ENCODE peak calls at places on chromosomes 4 and X, in four cellular contexts. N is AG04450, Q is GM06990, X is right atrium auricular region. D is an unnamed sample.

GRCh38 chrX:1526565-1526964 is 10.4 kb downstream of the P2RY8 start:
- DNase-seq in N (no peak), Q (no peak), X (no peak), D (no peak)

GRCh38 chrX:54076903-54077302 is 32.6 kb upstream of the PHF8 start:
- DNase-seq in N (peak; percentile 15), Q (no peak), X (no peak), D (no peak)

GRCh38 chr4:111849726-111850284 is 295.4 kb upstream of the FAM241A start:
- DNase-seq in N (no peak), Q (no peak), X (no peak), D (no peak)

GRCh38 chr4:4455199-4455865 is 68.4 kb downstream of the NSG1 start:
- DNase-seq in N (no peak), Q (no peak), X (no peak), D (peak; percentile 24)

GRCh38 chr4:186161138-186161537 is 30.2 kb upstream of the CYP4V2 start:
- DNase-seq in N (no peak), Q (no peak), X (no peak), D (peak; percentile 85)

GRCh38 chrX:65635371-65635770 is 32.1 kb upstream of the MSN start:
- DNase-seq in N (no peak), Q (no peak), X (no peak), D (no peak)

GRCh38 chrX:139126493-139126892 is 404.0 kb upstream of the F9 start:
- DNase-seq in N (no peak), Q (no peak), X (no peak), D (peak; percentile 4)

GRCh38 chrX:769796-770195 is 139.2 kb downstream of the SHOX start:
- DNase-seq in N (no peak), Q (no peak), X (no peak), D (no peak)

GRCh38 chr4:12123709-12124108 is 695.0 kb upstream of the HS3ST1 start:
- DNase-seq in N (no peak), Q (no peak), X (no peak), D (no peak)

GRCh38 chrX:129980043-129980442 is 2.4 kb upstream of the BCORL1 start:
- DNase-seq in N (no peak), Q (peak; percentile 23), X (no peak), D (no peak)

GRCh38 chrX:4935846-4936245 is 1222.4 kb upstream of the PRKX start:
- DNase-seq in N (no peak), Q (peak; percentile 5), X (no peak), D (no peak)

GRCh38 chr4:1567519-1567807 is 116.7 kb downstream of the FAM53A start:
- DNase-seq in N (no peak), Q (no peak), X (no peak), D (no peak)

GRCh38 chrX:43973249-43973672 is at the start of gene NDP:
- DNase-seq in N (no peak), Q (no peak), X (no peak), D (no peak)

GRCh38 chrX:41180194-41180902 is 95.1 kb downstream of the USP9X start:
- DNase-seq in N (peak; percentile 10), Q (peak; percentile 26), X (peak; percentile 62), D (peak; percentile 49)

GRCh38 chr4:53089940-53090729 is 228.0 kb downstream of the RASL11B start:
- DNase-seq in N (no peak), Q (no peak), X (no peak), D (no peak)

GRCh38 chr4:86934147-86934771 is 552 bp upstream of the AFF1 start:
- DNase-seq in N (no peak), Q (no peak), X (no peak), D (no peak)

GRCh38 chr4:26864904-26865303 is 4.3 kb downstream of the STIM2 start:
- DNase-seq in N (no peak), Q (no peak), X (no peak), D (no peak)

GRCh38 chr4:180281726-180282125 is 1961.5 kb upstream of the TENM3 start:
- DNase-seq in N (no peak), Q (no peak), X (no peak), D (no peak)

GRCh38 chrX:120264315-120264714 is 13.7 kb downstream of the ZBTB33 start:
- DNase-seq in N (no peak), Q (no peak), X (no peak), D (no peak)

GRCh38 chr4:185304944-185305690 is 90.6 kb downstream of the LRP2BP start:
- DNase-seq in N (no peak), Q (peak; percentile 68), X (no peak), D (peak; percentile 71)

GRCh38 chrX:65203545-65203944 is 227.3 kb upstream of the ZC4H2 start:
- DNase-seq in N (no peak), Q (no peak), X (no peak), D (no peak)

GRCh38 chr4:159946983-159947645 is 844.2 kb downstream of the RAPGEF2 start:
- DNase-seq in N (no peak), Q (no peak), X (no peak), D (peak; percentile 13)

GRCh38 chrX:153551135-153551534 is 33.7 kb downstream of the ATP2B3 start:
- DNase-seq in N (no peak), Q (no peak), X (no peak), D (no peak)

GRCh38 chr4:124642846-124643245 is 69.7 kb downstream of the ANKRD50 start:
- DNase-seq in N (no peak), Q (no peak), X (no peak), D (no peak)

GRCh38 chr4:150794706-150795105 is 212.8 kb downstream of the MAB21L2 start:
- DNase-seq in N (no peak), Q (no peak), X (no peak), D (no peak)

GRCh38 chr4:150801833-150802232 is 213.3 kb downstream of the LRBA start:
- DNase-seq in N (no peak), Q (no peak), X (no peak), D (no peak)

GRCh38 chr4:150799207-150799606 is 215.9 kb downstream of the LRBA start:
- DNase-seq in N (no peak), Q (no peak), X (no peak), D (no peak)
- TF ChIP-seq CTCF in N (peak; percentile 32), Q (no peak), X (no peak), D (no peak)

GRCh38 chr4:77072195-77072753 is 3.5 kb downstream of the CCNI start:
- DNase-seq in N (no peak), Q (no peak), X (no peak), D (no peak)

GRCh38 chr4:77075869-77076801 is at the start of gene CCNI:
- DNase-seq in N (peak; percentile 96), Q (peak; percentile 99), X (peak; percentile 96), D (peak; percentile 92)

GRCh38 chr4:77073981-77074865 is 1.6 kb downstream of the CCNI start:
- DNase-seq in N (no peak), Q (no peak), X (no peak), D (no peak)

GRCh38 chr4:77074961-77075855 is 581 bp downstream of the CCNI start:
- DNase-seq in N (no peak), Q (peak; percentile 88), X (peak; percentile 76), D (peak; percentile 53)

GRCh38 chr4:77073106-77073858 is 2.5 kb downstream of the CCNI start:
- DNase-seq in N (no peak), Q (no peak), X (no peak), D (no peak)
- H3K4me3 ChIP-seq in N (peak overlapping the region; percentile 82), Q (peak overlapping the region; percentile 68), X (peak overlapping the region; percentile 99), D (peak overlapping the region; percentile 92)

DNA sequence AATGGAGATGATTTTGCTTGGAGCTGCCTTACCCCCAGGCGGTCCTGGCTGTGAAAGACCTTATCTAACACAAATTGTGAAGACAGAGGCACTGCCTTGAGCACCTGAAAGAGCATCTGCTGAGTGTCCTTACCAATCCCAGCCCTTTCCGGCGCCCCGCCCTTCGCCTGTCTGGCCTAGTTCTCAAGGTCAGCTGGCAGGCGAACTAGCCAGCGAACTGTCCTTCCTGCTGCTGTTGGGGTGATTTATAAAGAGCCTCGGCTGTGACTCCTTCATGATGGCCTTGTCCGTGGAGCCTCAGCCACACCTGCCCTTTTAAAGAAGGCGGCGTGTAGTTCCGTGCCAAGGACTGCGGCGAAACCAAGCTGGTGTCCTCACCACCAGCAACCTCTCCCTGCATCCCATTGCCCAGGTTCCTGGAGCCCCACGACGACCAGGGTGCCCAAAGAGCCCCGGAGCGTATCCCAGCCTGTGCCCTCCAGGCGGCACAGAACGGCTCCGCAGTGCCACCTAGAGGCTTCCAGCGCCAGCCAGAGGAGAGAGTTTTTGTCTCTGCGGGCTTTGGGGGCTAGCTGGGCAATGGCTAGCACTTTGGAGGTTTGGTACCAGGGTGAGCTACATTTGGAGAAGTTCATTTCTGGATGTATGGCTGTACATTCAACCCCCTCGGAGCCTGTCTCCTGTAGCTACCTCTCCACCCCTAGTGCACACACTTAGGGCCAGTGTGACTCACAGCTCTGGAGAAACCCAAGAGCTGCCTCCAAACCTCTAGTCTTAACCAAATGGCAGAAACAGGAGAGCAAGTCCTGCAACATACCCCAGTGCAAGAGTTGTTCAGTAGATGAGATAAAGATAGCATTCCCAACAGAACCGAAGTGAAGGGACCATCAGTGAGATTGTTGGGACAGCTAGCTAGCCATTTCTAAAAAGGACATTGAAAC is 36.8 kb upstream of the VMA21 start:
- DNase-seq in N (no peak), Q (peak; percentile 9), X (no peak), D (no peak)
- TF ChIP-seq CTCF in N (peak; percentile 64), Q (peak; percentile 89), X (peak; percentile 31), D (peak; percentile 76)

GRCh38 chrX:72201836-72202536 is 20.4 kb downstream of the PIN4 start:
- DNase-seq in N (peak; percentile 30), Q (no peak), X (no peak), D (no peak)
- H3K4me3 ChIP-seq in N (no peak overlapping the region), Q (no peak overlapping the region), X (no peak overlapping the region), D (no peak overlapping the region)

GRCh38 chrX:135476378-135476777 is 44.1 kb upstream of the INTS6L start:
- DNase-seq in N (no peak), Q (no peak), X (no peak), D (no peak)

GRCh38 chrX:135481696-135482179 is 38.7 kb upstream of the INTS6L start:
- DNase-seq in N (no peak), Q (no peak), X (no peak), D (no peak)

GRCh38 chrX:135480076-135480475 is 40.4 kb upstream of the INTS6L start:
- DNase-seq in N (no peak), Q (no peak), X (no peak), D (no peak)

DNA sequence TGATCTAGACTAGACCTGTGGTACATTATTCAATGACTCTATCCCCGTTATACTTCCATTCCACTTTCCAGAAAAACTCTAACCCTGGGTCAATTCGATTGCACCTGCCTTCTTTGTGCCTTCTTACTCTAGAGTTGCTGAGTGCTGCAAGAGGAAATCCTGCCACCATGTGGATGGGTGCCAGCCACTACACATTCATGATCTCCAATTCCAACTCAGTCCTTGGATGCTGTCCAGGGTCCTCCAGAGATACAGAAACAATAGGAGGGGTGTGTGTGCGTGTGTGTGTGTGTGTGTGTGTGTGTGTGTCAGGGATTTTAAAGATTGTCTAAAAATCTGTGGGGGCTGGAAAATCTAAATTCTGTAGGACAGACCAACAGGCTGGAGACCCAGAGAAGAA is 42.9 kb upstream of the INTS6L start:
- DNase-seq in N (no peak), Q (no peak), X (peak; percentile 61), D (no peak)
- TF ChIP-seq CTCF in N (peak; percentile 31), Q (peak; percentile 50), X (no peak), D (peak; percentile 33)

GRCh38 chrX:150226223-150226965 is 136.7 kb upstream of the MAMLD1 start:
- DNase-seq in N (no peak), Q (no peak), X (peak; percentile 50), D (no peak)
- H3K4me3 ChIP-seq in N (no peak overlapping the region), Q (no peak overlapping the region), X (no peak overlapping the region), D (no peak overlapping the region)